ENCODE peak calls at places on chromosomes 6 and 20, in nine cellular contexts. R is psoas muscle, W is IMR-90, P is RWPE1, U is PC-9, G is mesothelial cell of epicardium, N is cardiac muscle cell, D is HCT116, L is endothelial cell. C is an unnamed sample.

GRCh38 chr6:101722991-101723579 is 329.6 kb downstream of the GRIK2 start:
- DNase-seq in R (no peak), G (no peak), P (peak; percentile 49), U (no peak), W (peak; percentile 98), L (no peak), D (no peak), N (no peak), C (no peak)

GRCh38 chr6:84432616-84433015 is 205.2 kb upstream of the CEP162 start:
- DNase-seq in G (no peak), D (no peak), L (no peak), W (no peak), N (no peak), U (no peak), R (no peak), P (no peak), C (no peak)

GRCh38 chr6:158569036-158569435 is 9.1 kb downstream of the TMEM181 start:
- DNase-seq in R (no peak), N (no peak), P (no peak), L (no peak), W (no peak), U (no peak), G (no peak), D (no peak), C (no peak)

GRCh38 chr6:144931172-144932035 is 646.3 kb downstream of the UTRN start:
- DNase-seq in R (no peak), P (peak; percentile 25), L (peak; percentile 41), W (peak; percentile 36), D (no peak), G (no peak), N (peak; percentile 49), U (peak; percentile 30), C (no peak)

GRCh38 chr6:22271044-22271443 is 25.8 kb downstream of the PRL start:
- DNase-seq in P (no peak), W (peak; percentile 23), L (no peak), U (no peak), G (no peak), R (no peak), N (no peak), D (no peak), C (no peak)

GRCh38 chr20:62875419-62876355 is 14.1 kb upstream of the TCFL5 start:
- DNase-seq in P (peak; percentile 81), U (peak; percentile 78), N (peak; percentile 40), L (peak; percentile 74), R (peak; percentile 90), D (peak; percentile 71), W (peak; percentile 83), G (peak; percentile 79), C (peak; percentile 54)

GRCh38 chr20:10877345-10877744 is 203.5 kb upstream of the JAG1 start:
- DNase-seq in D (no peak), U (no peak), N (no peak), L (no peak), P (no peak), G (no peak), W (no peak), R (peak; percentile 85), C (no peak)

GRCh38 chr20:23923891-23924435 is 44.4 kb upstream of the CST5 start:
- DNase-seq in R (no peak), N (no peak), L (no peak), P (no peak), G (no peak), U (peak; percentile 15), W (no peak), D (no peak), C (no peak)

GRCh38 chr20:46807998-46808397 is 86.6 kb upstream of the EYA2 start:
- DNase-seq in R (no peak), U (no peak), D (no peak), P (no peak), L (no peak), G (no peak), W (no peak), N (no peak), C (no peak)

GRCh38 chr20:8974009-8974708 is 94.7 kb upstream of the PLCB4 start:
- DNase-seq in W (no peak), P (no peak), G (no peak), D (no peak), U (no peak), L (no peak), R (no peak), N (no peak), C (no peak)

GRCh38 chr6:152233547-152234320 is 403.4 kb downstream of the SYNE1 start:
- DNase-seq in L (no peak), R (no peak), N (no peak), P (no peak), W (no peak), D (no peak), G (no peak), U (no peak), C (no peak)

GRCh38 chr6:124870611-124871201 is 91.5 kb upstream of the RNF217 start:
- DNase-seq in D (peak; percentile 21), U (no peak), W (peak; percentile 64), L (no peak), N (peak; percentile 38), P (peak; percentile 48), R (no peak), G (no peak), C (no peak)

GRCh38 chr20:6164421-6165341 is 41.9 kb upstream of the FERMT1 start:
- DNase-seq in L (no peak), N (peak; percentile 50), P (no peak), G (no peak), R (peak; percentile 76), U (no peak), W (no peak), D (peak; percentile 15), C (no peak)

GRCh38 chr6:112956696-112957525 is 609.8 kb downstream of the RFPL4B start:
- DNase-seq in U (no peak), D (no peak), N (peak; percentile 70), P (no peak), G (no peak), W (peak; percentile 95), L (no peak), R (no peak), C (no peak)

GRCh38 chr6:1079525-1079924 is 232.4 kb upstream of the FOXQ1 start:
- DNase-seq in D (no peak), W (no peak), P (no peak), L (no peak), G (no peak), U (peak; percentile 16), N (no peak), R (no peak), C (no peak)

GRCh38 chr6:134447883-134448387 is 130.0 kb upstream of the SGK1 start:
- DNase-seq in N (no peak), G (no peak), W (peak; percentile 98), D (no peak), R (no peak), P (peak; percentile 30), U (no peak), L (no peak), C (no peak)

GRCh38 chr6:66662196-66662595 is 955.2 kb upstream of the EYS start:
- DNase-seq in L (no peak), D (no peak), U (no peak), N (peak; percentile 26), R (no peak), G (no peak), W (peak; percentile 1), P (peak; percentile 25), C (no peak)
- TF ChIP-seq CTCF in L (peak; percentile 35), D (no peak), U (peak; percentile 53), N (peak; percentile 63), R (no peak), G (no peak), W (peak; percentile 2), P (peak; percentile 18), C (peak; percentile 59)

GRCh38 chr6:6925391-6926164 is 182.2 kb upstream of the RREB1 start:
- DNase-seq in N (no peak), L (no peak), R (peak; percentile 90), P (peak; percentile 20), D (no peak), W (peak; percentile 20), U (no peak), G (no peak), C (no peak)

GRCh38 chr6:6931047-6932025 is 176.4 kb upstream of the RREB1 start:
- DNase-seq in D (no peak), W (no peak), P (no peak), R (no peak), G (no peak), L (no peak), U (no peak), N (no peak), C (peak; percentile 35)

GRCh38 chr6:6930223-6930880 is 177.4 kb upstream of the RREB1 start:
- DNase-seq in R (no peak), P (no peak), U (no peak), G (no peak), N (peak; percentile 23), W (no peak), D (no peak), L (no peak), C (no peak)

GRCh38 chr6:6924708-6925107 is 183.1 kb upstream of the RREB1 start:
- DNase-seq in P (no peak), U (no peak), W (no peak), G (no peak), L (no peak), D (no peak), N (no peak), R (peak; percentile 70), C (no peak)

DNA sequence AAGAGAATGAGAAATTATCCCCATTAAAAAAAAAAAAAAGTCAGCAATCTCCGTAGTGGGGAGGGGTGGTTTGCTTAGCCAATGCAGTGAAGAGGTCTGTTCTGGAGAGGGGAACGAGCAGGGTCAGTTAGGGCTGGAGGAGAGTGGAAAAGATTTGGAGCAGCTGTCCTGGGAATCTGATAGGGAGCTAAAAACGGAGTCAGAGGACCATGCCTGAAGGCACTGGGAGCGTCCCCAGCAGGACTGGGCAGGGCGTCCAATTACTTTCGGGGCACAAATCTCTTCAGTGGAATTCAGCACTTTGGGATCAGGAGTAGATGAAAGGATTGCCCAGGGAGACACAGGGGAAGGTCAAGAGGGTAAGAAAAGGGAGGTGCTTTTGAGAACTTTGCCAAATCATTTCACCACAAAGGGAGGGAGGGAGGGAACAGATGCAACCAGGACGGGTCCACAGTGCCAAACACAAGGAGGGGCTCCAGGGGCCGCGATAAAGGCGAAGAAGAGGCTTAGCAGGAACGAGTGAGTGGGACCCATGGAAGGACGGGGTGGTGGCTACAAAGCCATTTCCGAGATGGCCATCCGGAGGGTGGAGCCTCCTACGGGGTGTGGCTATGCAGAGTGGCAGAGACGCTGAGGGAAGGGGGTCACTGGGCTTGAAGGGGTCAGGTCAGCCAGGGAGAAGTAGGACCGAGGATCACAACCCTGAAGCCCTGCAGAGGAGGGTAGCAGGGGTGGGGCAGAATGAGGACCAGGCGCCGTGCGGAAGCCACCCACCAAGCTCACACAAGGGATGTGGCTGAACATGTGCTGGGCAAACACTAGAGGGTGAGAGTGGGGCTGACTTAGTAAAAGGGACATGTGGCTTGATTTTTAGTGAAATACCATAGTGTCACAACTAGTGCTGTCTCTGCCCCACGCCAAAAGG is 180.1 kb upstream of the RREB1 start:
- DNase-seq in N (peak; percentile 80), D (no peak), L (no peak), R (peak; percentile 86), G (no peak), W (no peak), P (no peak), U (peak; percentile 28), C (no peak)
- TF ChIP-seq CTCF in N (no peak), D (no peak), L (no peak), R (peak; percentile 31), G (no peak), W (no peak), P (no peak), U (no peak), C (no peak)

GRCh38 chr6:87700729-87701675 is 1.0 kb downstream of the AKIRIN2 start:
- DNase-seq in P (peak; percentile 63), W (peak; percentile 62), G (peak; percentile 62), R (peak; percentile 58), D (no peak), N (peak; percentile 81), U (peak; percentile 43), L (peak; percentile 35), C (no peak)
- TF ChIP-seq CTCF in P (no peak), W (peak; percentile 12), G (no peak), R (no peak), D (no peak), N (no peak), U (no peak), L (no peak), C (no peak)

GRCh38 chr6:24520929-24521546 is 26.3 kb downstream of the ALDH5A1 start:
- DNase-seq in W (peak; percentile 19), R (peak; percentile 74), D (peak; percentile 23), G (no peak), U (peak; percentile 55), P (peak; percentile 57), L (peak; percentile 74), N (peak; percentile 63), C (no peak)
- TF ChIP-seq CTCF in W (peak; percentile 52), R (peak; percentile 64), D (peak; percentile 50), G (no peak), U (peak; percentile 72), P (peak; percentile 77), L (no peak), N (peak; percentile 86), C (peak; percentile 58)

C was measured in D721Med.